ENCODE peak calls at places on chromosomes 2 and 18, in nine cellular contexts. F is HCT116, K is SK-N-SH, Z is OCI-LY7, L is neural progenitor cell, C is GM23338, E is GM23248, J is hepatocyte, R is MM.1S. W is an unnamed sample. For H3K4me1, the result is how much of the 10 kb centered on the place peaks cover.

GRCh38 chr2:224532931-224533330 is 52.2 kb downstream of the CUL3 start:
- DNase-seq in R (peak), Z (no peak), F (no peak), J (no peak), L (no peak), K (no peak), E (no peak), C (no peak), W (no peak)

GRCh38 chr2:85754313-85755095 is 713 bp downstream of the ATOH8 start:
- DNase-seq in F (no peak), E (peak), L (peak), R (peak), J (peak), C (peak), Z (no peak), K (peak), W (no peak)

GRCh38 chr2:120886967-120887672 is 151.5 kb downstream of the GLI2 start:
- DNase-seq in F (no peak), E (no peak), J (no peak), R (no peak), L (no peak), Z (no peak), C (no peak), K (peak), W (no peak)

GRCh38 chr2:205865794-205866490 is 183.6 kb downstream of the NRP2 start:
- DNase-seq in K (peak), C (no peak), F (no peak), Z (no peak), J (no peak), R (no peak), E (peak), L (no peak), W (peak)

GRCh38 chr18:60684843-60685513 is 312.4 kb upstream of the MC4R start:
- DNase-seq in J (no peak), K (peak), L (peak), F (peak), Z (peak), R (peak), E (peak), C (peak), W (peak)

GRCh38 chr18:31204833-31205232 is 42.2 kb upstream of the DSC1 start:
- DNase-seq in E (no peak), J (no peak), L (no peak), K (no peak), C (no peak), F (no peak), Z (no peak), R (no peak), W (no peak)

GRCh38 chr2:171520471-171520870 is 1.8 kb upstream of the CYBRD1 start:
- DNase-seq in L (no peak), J (no peak), E (no peak), R (no peak), Z (no peak), F (no peak), C (no peak), K (no peak), W (no peak)

GRCh38 chr2:140654565-140654964 is 1476.3 kb downstream of the LRP1B start:
- DNase-seq in K (peak), C (no peak), Z (no peak), F (no peak), J (no peak), R (no peak), E (no peak), L (no peak), W (no peak)

GRCh38 chr2:101710690-101711318 is 13.3 kb downstream of the MAP4K4 start:
- DNase-seq in R (no peak), F (no peak), L (no peak), C (no peak), J (no peak), E (peak), Z (no peak), K (no peak), W (peak)

GRCh38 chr2:208254118-208254870 is 577 bp downstream of the IDH1 start:
- DNase-seq in R (peak), E (peak), L (peak), C (peak), J (peak), F (peak), Z (peak), K (peak), W (peak)

GRCh38 chr2:232973336-232973735 is 39.7 kb downstream of the NGEF start:
- DNase-seq in L (no peak), C (no peak), Z (no peak), R (no peak), J (no peak), K (no peak), E (no peak), F (no peak), W (no peak)

GRCh38 chr2:42046819-42047487 is 868 bp upstream of the PKDCC start:
- DNase-seq in R (no peak), Z (no peak), F (no peak), C (peak), L (peak), J (peak), K (peak), E (peak), W (no peak)

GRCh38 chr2:19349911-19350677 is 8.3 kb downstream of the OSR1 start:
- DNase-seq in F (peak), L (peak), J (peak), C (peak), E (peak), K (peak), R (peak), Z (peak), W (peak)

GRCh38 chr2:172783091-172783898 is 47.6 kb downstream of the RAPGEF4 start:
- DNase-seq in K (peak), E (peak), C (peak), J (peak), L (peak), R (no peak), F (peak), Z (no peak), W (peak)

GRCh38 chr2:240593026-240593702 is 6.6 kb downstream of the CAPN10 start:
- DNase-seq in J (no peak), K (no peak), F (no peak), Z (no peak), R (no peak), L (no peak), E (no peak), C (no peak), W (no peak)

GRCh38 chr2:57075226-57075625 is 891.4 kb downstream of the CCDC85A start:
- DNase-seq in F (no peak), E (no peak), L (no peak), R (no peak), K (no peak), C (no peak), Z (no peak), J (no peak), W (peak)

GRCh38 chr18:46668694-46669093 is 11.7 kb upstream of the LOXHD1 start:
- DNase-seq in R (no peak), F (no peak), E (no peak), K (no peak), L (no peak), Z (no peak), J (no peak), C (no peak), W (no peak)

GRCh38 chr2:11716689-11717321 is 29.6 kb upstream of the LPIN1 start:
- DNase-seq in L (no peak), J (peak), R (no peak), F (no peak), E (peak), C (no peak), K (no peak), Z (peak), W (no peak)

GRCh38 chr2:241724259-241724974 is 10.0 kb upstream of the D2HGDH start:
- DNase-seq in R (no peak), F (no peak), Z (no peak), J (no peak), L (no peak), C (peak), K (peak), E (no peak), W (peak)

GRCh38 chr18:52670903-52671302 is 330.9 kb downstream of the DCC start:
- DNase-seq in E (peak), F (no peak), Z (peak), R (peak), K (peak), L (no peak), C (peak), J (peak), W (peak)

GRCh38 chr2:58030789-58031188 is 15.8 kb upstream of the VRK2 start:
- DNase-seq in C (no peak), J (no peak), F (no peak), Z (no peak), E (peak), L (no peak), K (no peak), R (no peak), W (peak)

GRCh38 chr2:136065384-136065783 is 52.6 kb downstream of the CXCR4 start:
- DNase-seq in E (no peak), C (no peak), F (no peak), K (no peak), L (no peak), R (no peak), J (no peak), Z (no peak), W (no peak)

GRCh38 chr2:8030694-8031303 is 651.1 kb upstream of the ID2 start:
- DNase-seq in Z (no peak), F (no peak), R (no peak), E (peak), C (no peak), K (no peak), L (no peak), J (no peak), W (no peak)

GRCh38 chr2:216657086-216657855 is 24.1 kb downstream of the IGFBP2 start:
- DNase-seq in L (no peak), J (no peak), C (no peak), Z (no peak), F (no peak), K (peak), E (no peak), R (no peak), W (no peak)

GRCh38 chr2:110720547-110720946 is 11.8 kb upstream of the ACOXL start:
- DNase-seq in E (no peak), F (no peak), L (no peak), C (no peak), J (no peak), K (no peak), R (no peak), Z (no peak), W (no peak)

GRCh38 chr2:216775043-216775453 is 79.7 kb upstream of the IGFBP5 start:
- DNase-seq in R (no peak), F (peak), Z (no peak), L (no peak), K (peak), C (no peak), E (peak), J (peak), W (peak)

GRCh38 chr2:236603361-236604015 is 33.9 kb downstream of the ACKR3 start:
- DNase-seq in K (no peak), C (no peak), Z (no peak), E (no peak), L (no peak), R (no peak), J (no peak), F (no peak), W (no peak)

GRCh38 chr2:190864375-190864774 is 16.2 kb upstream of the GLS start:
- DNase-seq in C (no peak), R (no peak), L (no peak), J (no peak), F (no peak), E (peak), Z (no peak), K (no peak), W (no peak)

GRCh38 chr2:205972113-205972512 is 113.9 kb downstream of the INO80D start:
- DNase-seq in R (no peak), J (peak), E (no peak), Z (no peak), L (no peak), C (no peak), K (no peak), F (no peak), W (peak)

GRCh38 chr2:42914314-42914713 is 121.9 kb upstream of the HAAO start:
- DNase-seq in Z (no peak), E (no peak), L (no peak), J (no peak), K (no peak), C (no peak), F (no peak), R (no peak), W (no peak)

GRCh38 chr2:5507374-5507773 is 184.8 kb upstream of the SOX11 start:
- DNase-seq in C (no peak), F (no peak), Z (no peak), J (no peak), E (no peak), R (no peak), K (no peak), L (no peak), W (no peak)

GRCh38 chr18:76528477-76529432 is 33.7 kb upstream of the ZNF516 start:
- DNase-seq in C (peak), R (no peak), Z (no peak), L (peak), E (peak), K (no peak), J (peak), F (no peak), W (no peak)

DNA sequence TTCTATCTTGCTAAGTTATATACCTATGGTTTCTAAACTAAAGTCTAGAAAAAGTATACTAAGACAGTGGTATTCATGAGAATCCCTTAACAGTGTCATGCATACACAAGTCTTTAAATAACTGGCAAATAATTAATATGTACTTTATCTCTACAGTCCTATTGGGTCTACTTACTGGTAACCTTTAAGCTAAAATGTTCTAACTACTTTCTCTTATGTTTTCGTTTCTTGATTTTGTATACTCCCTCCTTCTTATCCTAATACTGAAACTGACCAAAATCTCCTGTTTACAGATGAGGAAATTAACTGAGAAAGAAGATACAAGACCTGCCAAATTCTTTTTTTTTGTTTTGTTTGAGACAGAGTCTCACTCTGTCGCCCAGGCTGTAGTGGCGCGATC is 74.6 kb downstream of the CCDC88A start:
- DNase-seq in Z (no peak), L (no peak), J (no peak), E (no peak), C (no peak), R (no peak), K (no peak), F (no peak), W (no peak)
- TF ChIP-seq EZH2phosphoT487 in Z (no peak), L (no peak), J (no peak), E (no peak), C (no peak), R (no peak), K (no peak), F (no peak), W (no peak)

DNA sequence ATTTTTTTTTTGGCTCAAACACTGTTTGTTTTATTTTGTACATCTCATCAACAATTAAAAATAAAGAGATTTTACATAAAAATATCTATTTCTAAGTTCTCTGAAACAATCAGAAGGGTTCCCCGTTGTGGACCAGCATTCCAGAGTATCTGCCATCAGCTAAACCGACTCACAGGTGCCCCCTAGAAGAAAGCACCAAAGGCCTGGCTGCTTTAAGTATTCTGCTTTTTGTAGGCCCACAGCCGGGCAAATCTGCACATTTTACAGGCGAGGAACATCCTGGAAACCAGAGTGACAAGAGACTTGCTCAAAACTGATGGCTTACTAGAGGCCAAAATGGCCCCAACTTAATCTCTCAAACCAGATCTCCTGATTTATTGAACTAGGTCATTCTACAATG is 82.2 kb upstream of the SETBP1 start:
- DNase-seq in E (no peak), K (no peak), C (peak), R (no peak), Z (no peak), J (no peak), L (no peak), F (no peak), W (no peak)
- H3K4me1 ChIP-seq in E (half or more), K (under half), C (under half), R (under half), Z (under half), J (under half), L (under half), F (under half), W (under half)

DNA sequence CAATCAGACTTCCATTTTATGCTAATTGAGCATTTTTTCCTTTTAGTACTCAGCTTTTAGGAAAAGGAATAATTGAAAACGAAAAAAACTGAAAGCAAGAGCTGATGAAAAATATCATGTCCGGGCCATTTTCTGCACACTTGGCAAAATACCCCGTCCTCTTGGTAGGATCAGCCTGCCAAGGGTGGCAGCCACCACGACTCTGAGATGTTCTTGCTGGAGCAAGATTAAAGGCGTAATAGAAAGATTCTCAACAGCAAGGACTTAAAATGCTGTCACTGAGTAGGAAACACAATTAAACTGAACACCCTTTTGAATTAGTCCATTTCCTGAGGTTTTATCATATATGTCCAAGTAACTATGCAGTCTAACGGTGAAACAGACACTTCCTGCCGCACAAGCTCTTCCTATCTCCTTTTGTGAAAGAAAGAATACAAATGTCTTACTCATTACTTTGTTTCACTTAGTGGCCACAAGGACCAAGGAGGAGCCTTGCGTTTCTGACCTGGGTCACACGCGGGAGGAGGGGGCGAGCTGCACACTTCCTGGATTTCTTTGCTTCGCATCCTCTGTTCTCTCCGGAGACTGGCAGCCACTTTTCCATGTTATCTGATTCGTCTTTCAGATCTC is 222.7 kb downstream of the PIEZO2 start:
- DNase-seq in C (peak), K (no peak), Z (no peak), R (no peak), E (peak), L (no peak), J (no peak), F (no peak), W (no peak)
- TF ChIP-seq EZH2phosphoT487 in C (no peak), K (no peak), Z (no peak), R (no peak), E (no peak), L (no peak), J (no peak), F (no peak), W (no peak)

GRCh38 chr18:79942211-79942610 is 9.2 kb downstream of the SLC66A2 start:
- DNase-seq in E (no peak), L (no peak), K (no peak), F (no peak), J (no peak), Z (no peak), R (no peak), C (no peak), W (no peak)
- H3K4me1 ChIP-seq in E (under half), L (under half), K (under half), F (under half), J (under half), Z (under half), R (under half), C (under half), W (under half)

DNA sequence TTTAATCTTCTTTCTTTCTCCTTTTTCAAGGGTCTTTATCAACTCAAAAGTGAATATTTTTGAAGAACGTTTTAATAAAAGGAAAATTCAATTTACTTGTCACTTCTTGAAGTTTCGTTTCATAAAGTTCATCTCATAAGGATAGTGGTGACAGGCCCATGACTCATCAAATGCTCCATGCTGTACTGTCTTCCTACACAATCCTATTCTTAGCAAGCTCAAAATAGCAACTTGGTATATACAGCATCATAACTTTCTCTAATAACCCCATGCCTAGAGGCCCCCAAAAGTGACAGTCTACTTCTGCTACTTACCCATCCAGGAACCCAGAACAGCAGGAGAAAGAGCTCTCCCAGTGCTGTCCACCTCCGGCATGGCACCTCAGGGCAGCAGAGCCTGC is 7.7 kb downstream of the FBXO15 start:
- DNase-seq in Z (no peak), F (no peak), J (no peak), R (no peak), C (no peak), L (no peak), E (peak), K (no peak), W (peak)
- TF ChIP-seq EZH2phosphoT487 in Z (no peak), F (no peak), J (no peak), R (no peak), C (no peak), L (no peak), E (no peak), K (no peak), W (no peak)